ENCODE peak calls at places on chromosome 14, in seven cellular contexts. D is GM12878, P is SK-N-SH, Z is GM23338, A is HCT116, K is A549, V is K562. Q is an unnamed sample.

GRCh38 chr14:29236401-29236800 is 469.8 kb downstream of the FOXG1 start:
- DNase-seq in D (no peak), P (no peak), Z (no peak), A (no peak), K (no peak), V (no peak), Q (no peak)

GRCh38 chr14:76975865-76976622 is 52.5 kb downstream of the IRF2BPL start:
- DNase-seq in D (no peak), P (no peak), Z (no peak), A (no peak), K (no peak), V (no peak), Q (no peak)

GRCh38 chr14:50403433-50403832 is 6.8 kb upstream of the CDKL1 start:
- DNase-seq in D (no peak), P (no peak), Z (no peak), A (no peak), K (no peak), V (no peak), Q (no peak)

GRCh38 chr14:100862277-100862676 is 36.4 kb downstream of the MEG3 start:
- DNase-seq in D (no peak), P (no peak), Z (no peak), A (no peak), K (no peak), V (peak; percentile 22), Q (no peak)

GRCh38 chr14:105858676-105859025 is 332.3 kb downstream of the TMEM121 start:
- DNase-seq in D (no peak), P (no peak), Z (no peak), A (no peak), K (no peak), V (no peak), Q (no peak)

GRCh38 chr14:103519043-103519836 is 3.4 kb downstream of the CKB start:
- DNase-seq in D (no peak), P (peak; percentile 26), Z (no peak), A (no peak), K (no peak), V (peak; percentile 51), Q (peak; percentile 38)

GRCh38 chr14:101254805-101255764 is 306.2 kb upstream of the DIO3 start:
- DNase-seq in D (no peak), P (peak; percentile 11), Z (no peak), A (no peak), K (no peak), V (no peak), Q (no peak)

GRCh38 chr14:74978416-74978947 is 23.1 kb upstream of the PGF start:
- DNase-seq in D (no peak), P (peak; percentile 94), Z (no peak), A (no peak), K (no peak), V (peak; percentile 9), Q (no peak)

GRCh38 chr14:83096092-83096491 is 1562.4 kb upstream of the SEL1L start:
- DNase-seq in D (no peak), P (no peak), Z (no peak), A (no peak), K (no peak), V (no peak), Q (no peak)

GRCh38 chr14:72708708-72709475 is 185.0 kb downstream of the DPF3 start:
- DNase-seq in D (no peak), P (no peak), Z (peak; percentile 46), A (peak; percentile 69), K (no peak), V (no peak), Q (no peak)

GRCh38 chr14:73740921-73741326 is 26.7 kb upstream of the PNMA1 start:
- DNase-seq in D (no peak), P (peak; percentile 37), Z (peak; percentile 64), A (peak; percentile 61), K (no peak), V (peak; percentile 52), Q (no peak)

GRCh38 chr14:49863483-49864262 is 11.1 kb upstream of the NEMF start:
- DNase-seq in D (no peak), P (peak; percentile 24), Z (peak; percentile 33), A (no peak), K (no peak), V (peak; percentile 49), Q (no peak)

GRCh38 chr14:34911209-34912150 is 36.3 kb upstream of the BAZ1A start:
- DNase-seq in D (no peak), P (no peak), Z (no peak), A (no peak), K (no peak), V (no peak), Q (no peak)

GRCh38 chr14:101977311-101978071 is 13.1 kb downstream of the DYNC1H1 start:
- DNase-seq in D (no peak), P (no peak), Z (no peak), A (no peak), K (no peak), V (no peak), Q (no peak)

GRCh38 chr14:83255727-83256090 is 1722.1 kb upstream of the SEL1L start:
- DNase-seq in D (no peak), P (no peak), Z (no peak), A (no peak), K (no peak), V (no peak), Q (no peak)

GRCh38 chr14:35050652-35051051 is 4.6 kb downstream of the FAM177A1 start:
- DNase-seq in D (no peak), P (no peak), Z (no peak), A (no peak), K (peak; percentile 37), V (peak; percentile 44), Q (no peak)

GRCh38 chr14:40053396-40053795 is 621.2 kb upstream of the FBXO33 start:
- DNase-seq in D (no peak), P (no peak), Z (peak; percentile 5), A (no peak), K (no peak), V (no peak), Q (no peak)

DNA sequence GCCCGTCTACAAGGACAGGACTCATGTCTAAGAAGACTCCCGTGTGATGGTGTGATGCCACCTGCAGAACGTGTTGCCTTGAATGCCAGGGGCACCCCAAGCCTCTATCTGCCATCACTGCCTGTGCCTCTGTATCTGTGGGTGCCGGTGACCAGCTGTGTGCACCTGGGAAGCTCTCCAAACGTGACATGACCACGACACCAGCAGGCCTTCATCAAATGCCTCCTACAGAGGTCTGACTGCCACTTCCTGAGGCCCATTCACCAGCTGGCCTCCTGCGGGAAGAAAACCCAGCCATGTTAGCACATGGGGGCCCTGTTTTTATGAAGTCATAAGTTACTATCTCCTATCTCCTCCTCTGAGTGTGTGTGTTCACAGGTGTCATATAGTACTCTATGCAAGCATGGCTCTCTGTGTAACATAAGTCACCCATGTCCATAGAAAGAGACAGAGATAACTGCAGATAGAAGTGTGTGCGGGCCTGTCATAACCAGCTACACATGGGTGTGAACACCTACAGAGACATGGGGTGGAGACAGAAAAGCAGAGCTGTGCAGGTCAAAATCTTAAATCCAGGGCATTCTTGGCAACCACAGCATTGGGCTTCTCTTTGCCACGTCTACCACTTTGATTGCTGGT is 18.3 kb upstream of the SERPINA4 start:
- DNase-seq in D (no peak), P (no peak), Z (no peak), A (no peak), K (no peak), V (no peak), Q (no peak)
- TF ChIP-seq REST in D (no peak), P (no peak), Z (no peak), A (no peak), K (no peak), V (no peak), Q (no peak)

DNA sequence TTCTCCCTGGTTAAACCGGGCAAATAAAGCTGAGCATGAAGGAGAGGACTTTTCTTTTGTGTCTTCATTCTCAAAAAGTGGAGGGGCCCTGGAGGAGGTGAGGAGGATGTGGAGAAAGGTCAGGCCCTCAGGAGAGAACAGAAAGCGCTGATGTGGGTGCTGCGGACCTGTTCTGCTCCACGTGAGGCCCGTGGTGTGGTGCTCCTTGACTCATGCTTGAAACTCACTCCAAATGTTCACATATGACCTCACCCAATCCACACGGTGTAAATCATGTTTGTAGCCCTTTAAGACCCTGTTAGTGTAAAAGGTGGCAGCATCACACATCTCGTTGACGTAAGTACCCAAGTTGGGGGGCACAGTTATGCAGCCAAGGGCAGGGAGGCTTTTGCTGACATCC is 126.2 kb downstream of the FOXN3 start:
- DNase-seq in D (no peak), P (no peak), Z (no peak), A (no peak), K (no peak), V (no peak), Q (no peak)
- TF ChIP-seq REST in D (no peak), P (no peak), Z (no peak), A (no peak), K (no peak), V (no peak), Q (no peak)

GRCh38 chr14:21923820-21924219 is 250.2 kb upstream of the OR4E1 start:
- DNase-seq in D (no peak), P (no peak), Z (no peak), A (no peak), K (no peak), V (no peak), Q (peak; percentile 23)

GRCh38 chr14:21915814-21916213 is 242.2 kb upstream of the OR4E1 start:
- DNase-seq in D (no peak), P (no peak), Z (no peak), A (no peak), K (no peak), V (no peak), Q (no peak)

GRCh38 chr14:21924479-21924878 is 250.9 kb upstream of the OR4E1 start:
- DNase-seq in D (peak; percentile 4), P (no peak), Z (peak; percentile 53), A (no peak), K (no peak), V (no peak), Q (no peak)

GRCh38 chr14:21917699-21918436 is 244.2 kb upstream of the OR4E1 start:
- DNase-seq in D (peak; percentile 3), P (peak; percentile 11), Z (peak; percentile 83), A (peak; percentile 31), K (peak; percentile 43), V (peak; percentile 6), Q (peak; percentile 26)

GRCh38 chr14:21921453-21921852 is 247.8 kb upstream of the OR4E1 start:
- DNase-seq in D (no peak), P (no peak), Z (no peak), A (no peak), K (no peak), V (no peak), Q (no peak)
- TF ChIP-seq REST in D (no peak), P (no peak), Z (no peak), A (no peak), K (no peak), V (no peak), Q (no peak)

DNA sequence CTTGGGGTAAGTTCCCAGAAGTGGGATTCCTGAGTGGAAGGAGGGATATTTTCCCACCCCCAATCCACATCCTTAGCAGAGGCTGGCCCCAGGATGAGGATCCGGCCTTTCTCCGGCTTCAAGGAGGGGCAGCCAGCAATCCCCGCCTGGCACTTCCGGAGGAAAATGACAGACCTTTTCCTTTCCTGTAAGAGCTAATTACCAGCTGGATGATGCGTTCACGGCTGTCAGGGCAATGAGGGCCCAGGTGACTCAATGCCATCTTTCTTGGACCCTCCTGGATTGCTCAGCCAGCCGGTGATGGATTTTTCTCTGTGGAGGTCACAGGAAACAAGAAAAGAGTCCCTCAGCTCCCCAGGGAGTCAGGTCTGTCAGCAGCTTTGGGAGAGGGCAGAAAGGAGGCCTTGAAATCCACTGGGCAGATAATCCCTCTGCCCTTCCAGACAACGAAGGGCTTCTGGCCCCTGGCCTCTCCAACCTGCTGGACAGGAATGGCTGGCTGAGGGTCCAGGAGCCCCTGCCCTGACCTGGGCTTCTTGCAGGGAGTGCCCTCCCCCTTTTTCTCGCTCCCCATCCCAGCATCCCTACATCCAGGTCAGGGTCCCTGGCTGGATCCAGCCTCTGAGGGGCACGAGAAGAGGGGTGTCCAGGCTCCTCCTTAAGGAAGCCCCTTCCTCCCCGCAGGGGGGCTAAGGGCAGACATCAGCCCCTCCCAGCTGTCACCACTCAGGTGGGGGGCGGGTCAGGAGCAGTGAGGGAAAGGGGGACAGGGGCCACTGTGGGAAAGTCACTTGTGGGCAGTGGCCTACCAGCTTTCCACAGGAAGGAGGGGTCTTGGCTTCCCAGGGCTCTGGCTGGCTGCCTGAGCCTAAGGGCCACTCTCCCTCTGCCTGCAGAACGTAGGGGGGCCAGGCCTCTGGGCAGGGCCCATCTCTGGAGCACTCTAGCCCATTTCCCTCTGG is 16.1 kb upstream of the CCDC85C start:
- DNase-seq in D (no peak), P (no peak), Z (no peak), A (no peak), K (no peak), V (no peak), Q (no peak)
- TF ChIP-seq REST in D (no peak), P (no peak), Z (no peak), A (no peak), K (no peak), V (no peak), Q (no peak)

Q was measured in HL-60.